ENCODE peak calls at places on chromosomes 12 and 14, in five cellular contexts. H is NCI-H2171; J is hypothalamus; S is occipital lobe; W is activated CD4-positive, alpha-beta T cell treated with anti-CD3 and anti-CD28 coated beads for 36 hours. B is an unnamed sample.

GRCh38 chr12:111597731-111598636 is 1.1 kb downstream of the ATXN2 start:
- DNase-seq in H (peak), J (peak), S (peak), W (peak), B (peak)

GRCh38 chr12:4562034-4562657 is at the start of gene DYRK4:
- DNase-seq in H (no peak), J (peak), S (peak), W (peak), B (no peak)

GRCh38 chr12:2574536-2574935 is 220.2 kb upstream of the FKBP4 start:
- DNase-seq in H (peak), J (no peak), S (no peak), W (no peak), B (no peak)

GRCh38 chr14:92646952-92647461 is 101.4 kb downstream of the LGMN start:
- DNase-seq in H (no peak), J (no peak), S (no peak), W (no peak), B (no peak)

GRCh38 chr14:96757456-96757855 is 39.7 kb upstream of the VRK1 start:
- DNase-seq in H (no peak), J (no peak), S (no peak), W (no peak), B (no peak)

GRCh38 chr12:98909749-98910148 is 264.7 kb downstream of the APAF1 start:
- DNase-seq in H (peak), J (no peak), S (no peak), W (no peak), B (no peak)

GRCh38 chr14:64504310-64504896 is at the start of gene ZBTB1:
- DNase-seq in H (peak), J (peak), S (peak), W (peak), B (peak)

GRCh38 chr14:103854822-103855733 is 7.7 kb upstream of the PPP1R13B start:
- DNase-seq in H (peak), J (no peak), S (no peak), W (no peak), B (no peak)

GRCh38 chr12:88574278-88574677 is 6.0 kb downstream of the KITLG start:
- DNase-seq in H (no peak), J (no peak), S (peak), W (no peak), B (no peak)

GRCh38 chr12:102816816-102817434 is 100.1 kb downstream of the PAH start:
- DNase-seq in H (peak), J (no peak), S (no peak), W (no peak), B (no peak)

GRCh38 chr12:501722-502447 is 42.1 kb downstream of the B4GALNT3 start:
- DNase-seq in H (no peak), J (no peak), S (no peak), W (no peak), B (no peak)

GRCh38 chr14:89240414-89240813 is 176.6 kb downstream of the FOXN3 start:
- DNase-seq in H (no peak), J (no peak), S (no peak), W (no peak), B (peak)

B was measured in DND-41.